ENCODE peak calls at places on chromosomes 11 and 22, in four cellular contexts. J, D, L and F are unnamed samples.

GRCh38 chr11:86240164-86240563 is 4.4 kb upstream of the EED start:
- DNase-seq in L (no peak), D (no peak), J (no peak), F (no peak)

GRCh38 chr11:88950975-88951374 is 114.8 kb downstream of the GRM5 start:
- DNase-seq in D (no peak), J (no peak), L (no peak), F (no peak)

GRCh38 chr11:12770966-12771597 is 96.9 kb downstream of the TEAD1 start:
- DNase-seq in L (no peak), D (no peak), J (no peak), F (peak; percentile 59)

GRCh38 chr11:4891996-4892640 is 10.4 kb downstream of the OR51T1 start:
- DNase-seq in L (no peak), J (no peak), D (no peak), F (no peak)

GRCh38 chr11:28259177-28259843 is 151.1 kb downstream of the METTL15 start:
- DNase-seq in D (no peak), J (no peak), L (no peak), F (no peak)

GRCh38 chr22:20023214-20023613 is 2.3 kb downstream of the TANGO2 start:
- DNase-seq in D (no peak), J (no peak), L (no peak), F (no peak)

GRCh38 chr11:127070808-127071207 is 70.2 kb upstream of the KIRREL3 start:
- DNase-seq in L (no peak), J (peak; percentile 16), D (no peak), F (no peak)

GRCh38 chr22:31148953-31149627 is 8.8 kb upstream of the PLA2G3 start:
- DNase-seq in D (peak; percentile 89), J (peak; percentile 86), L (peak; percentile 79), F (no peak)

GRCh38 chr22:41841085-41841712 is 8.3 kb downstream of the SREBF2 start:
- DNase-seq in L (peak; percentile 60), J (no peak), D (no peak), F (no peak)
- H3K36me3 ChIP-seq in L (peaks cover 9% of the 10 kb centered on the region), J (no peaks in the 10 kb centered on the region), D (peaks cover 5% of the 10 kb centered on the region), F (peaks cover 35% of the 10 kb centered on the region)

GRCh38 chr22:18068991-18069390 is 8.8 kb upstream of the PEX26 start:
- DNase-seq in D (no peak), J (no peak), L (no peak), F (no peak)

GRCh38 chr22:18071968-18072310 is 5.9 kb upstream of the PEX26 start:
- DNase-seq in D (no peak), L (no peak), J (no peak), F (no peak)

GRCh38 chr22:18070556-18071306 is 7.1 kb upstream of the PEX26 start:
- DNase-seq in L (no peak), D (no peak), J (no peak), F (peak; percentile 89)

GRCh38 chr22:18068381-18068988 is 9.3 kb upstream of the PEX26 start:
- DNase-seq in J (no peak), D (peak; percentile 61), L (no peak), F (no peak)

GRCh38 chr22:18070041-18070440 is 7.7 kb upstream of the PEX26 start:
- DNase-seq in L (no peak), D (no peak), J (no peak), F (no peak)
- H3K36me3 ChIP-seq in L (no peaks in the 10 kb centered on the region), D (no peaks in the 10 kb centered on the region), J (no peaks in the 10 kb centered on the region), F (no peaks in the 10 kb centered on the region)

DNA sequence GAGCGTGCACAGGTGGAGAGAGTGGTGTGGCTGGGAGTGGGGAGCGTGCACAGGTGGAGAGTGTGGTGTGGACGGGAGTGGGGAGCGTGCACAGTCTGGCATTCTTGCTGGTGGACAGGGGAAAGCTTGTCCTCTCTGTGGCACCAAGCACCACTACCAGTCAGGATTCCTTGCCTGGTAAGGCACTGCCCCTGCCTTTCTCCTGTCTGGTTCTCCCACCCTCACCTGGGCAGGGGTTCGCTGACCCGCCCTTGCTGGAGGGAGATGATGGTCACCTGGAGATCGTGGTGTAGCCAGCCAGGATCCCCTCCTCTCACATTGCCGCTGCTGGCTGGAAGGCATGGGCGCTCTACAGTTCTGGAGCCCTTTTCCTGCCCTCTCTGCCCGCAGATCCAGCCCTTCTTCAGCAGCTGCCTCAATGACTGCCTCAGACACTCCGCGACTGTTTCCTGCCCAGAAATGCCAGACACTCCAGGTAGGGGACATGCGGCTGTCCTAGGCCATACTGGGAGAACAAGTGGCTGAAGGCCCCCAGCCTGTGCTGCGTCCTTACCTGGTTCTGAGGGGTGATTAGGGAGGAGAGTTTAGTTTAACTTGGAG is 16.7 kb downstream of the TMEM121B start:
- DNase-seq in J (no peak), D (no peak), L (no peak), F (no peak)
- H3K36me3 ChIP-seq in J (peaks cover 60% of the 10 kb centered on the region), D (no peaks in the 10 kb centered on the region), L (peaks cover 97% of the 10 kb centered on the region), F (peaks cover 29% of the 10 kb centered on the region)

GRCh38 chr11:73975479-73975757 is 7.2 kb downstream of the UCP2 start:
- DNase-seq in D (no peak), J (no peak), L (no peak), F (no peak)

GRCh38 chr11:73974611-73975478 is 7.8 kb downstream of the UCP2 start:
- DNase-seq in L (no peak), J (no peak), D (no peak), F (no peak)

GRCh38 chr11:73978576-73979086 is 4.0 kb downstream of the UCP2 start:
- DNase-seq in J (no peak), D (no peak), L (no peak), F (no peak)

GRCh38 chr11:73977856-73978519 is 4.7 kb downstream of the UCP2 start:
- DNase-seq in D (no peak), J (no peak), L (no peak), F (no peak)

GRCh38 chr11:73976451-73977151 is 6.0 kb downstream of the UCP2 start:
- DNase-seq in D (no peak), J (no peak), L (no peak), F (no peak)
- H3K36me3 ChIP-seq in D (peaks cover 7% of the 10 kb centered on the region), J (peaks cover 9% of the 10 kb centered on the region), L (peaks cover 51% of the 10 kb centered on the region), F (no peaks in the 10 kb centered on the region)

GRCh38 chr11:65189191-65189590 is 7.5 kb downstream of the CAPN1 start:
- DNase-seq in J (no peak), L (no peak), D (no peak), F (no peak)
- H3K36me3 ChIP-seq in J (peaks cover 71% of the 10 kb centered on the region), L (peaks cover 100% of the 10 kb centered on the region), D (peaks cover 32% of the 10 kb centered on the region), F (peaks cover 62% of the 10 kb centered on the region)

GRCh38 chr11:123085497-123085896 is 23.6 kb upstream of the HSPA8 start:
- DNase-seq in J (no peak), L (no peak), D (no peak), F (no peak)
- H3K36me3 ChIP-seq in J (no peaks in the 10 kb centered on the region), L (peaks cover 15% of the 10 kb centered on the region), D (no peaks in the 10 kb centered on the region), F (no peaks in the 10 kb centered on the region)

DNA sequence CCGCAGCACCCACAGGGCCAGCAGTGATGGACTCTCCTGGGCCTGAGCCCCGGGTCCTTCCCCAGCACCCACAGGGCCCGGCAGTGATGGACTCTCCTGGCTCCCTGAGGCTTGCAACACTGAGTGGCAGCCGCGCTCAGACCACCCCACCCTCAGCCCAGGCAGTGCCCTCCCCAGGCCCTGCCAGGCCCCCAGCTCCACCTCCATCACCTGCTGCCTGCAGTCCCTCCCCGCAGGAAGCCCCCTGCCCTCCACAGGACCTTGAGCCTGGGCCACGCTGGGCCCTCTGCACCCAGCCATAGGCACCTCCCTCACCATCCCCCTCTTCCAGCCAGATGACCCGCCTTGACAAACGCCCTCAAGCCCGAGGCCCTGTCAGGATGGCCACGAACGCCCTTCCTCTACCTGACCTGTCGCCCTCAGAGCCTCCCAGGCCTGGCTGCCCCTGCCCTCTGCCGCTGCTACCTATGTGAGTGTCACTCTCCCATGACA is 11.4 kb downstream of the ALG12 start:
- DNase-seq in L (no peak), D (no peak), J (no peak), F (no peak)
- H3K36me3 ChIP-seq in L (peaks cover 100% of the 10 kb centered on the region), D (peaks cover 4% of the 10 kb centered on the region), J (peaks cover 34% of the 10 kb centered on the region), F (peaks cover 2% of the 10 kb centered on the region)

GRCh38 chr11:43327987-43328386 is 16.2 kb downstream of the API5 start:
- DNase-seq in D (no peak), J (no peak), L (peak; percentile 54), F (peak; percentile 73)
- H3K36me3 ChIP-seq in D (peaks cover 97% of the 10 kb centered on the region), J (peaks cover 92% of the 10 kb centered on the region), L (peaks cover 100% of the 10 kb centered on the region), F (peaks cover 50% of the 10 kb centered on the region)

GRCh38 chr22:50440544-50441249 is 34.1 kb downstream of the SBF1 start:
- DNase-seq in J (no peak), D (no peak), L (no peak), F (no peak)
- H3K36me3 ChIP-seq in J (peaks cover 62% of the 10 kb centered on the region), D (peaks cover 16% of the 10 kb centered on the region), L (peaks cover 88% of the 10 kb centered on the region), F (peaks cover 28% of the 10 kb centered on the region)